ENCODE peak calls at places on chromosomes 1 and 21, in ten cellular contexts. U is transverse colon; I is HAP-1; O is fibroblast of lung; B is CD4-positive, alpha-beta memory T cell; N is endothelial cell of umbilical vein; E is ovary; Q is body of pancreas; H is adrenal gland; F is heart right ventricle. V is an unnamed sample.

GRCh38 chr21:30577766-30578165 is 12.4 kb downstream of the KRTAP22-2 start:
- DNase-seq in I (no peak), O (no peak), F (no peak), B (no peak), U (no peak), E (no peak), H (no peak), Q (no peak), N (no peak), V (no peak)

GRCh38 chr1:237012361-237012760 is 8.1 kb upstream of the MT1HL1 start:
- DNase-seq in Q (no peak), F (no peak), N (no peak), E (no peak), B (no peak), U (no peak), H (no peak), I (no peak), O (no peak), V (no peak)

GRCh38 chr1:160410412-160411005 is 10.1 kb downstream of the VANGL2 start:
- DNase-seq in E (no peak), N (no peak), F (no peak), H (no peak), Q (no peak), I (peak; percentile 51), B (no peak), O (peak; percentile 69), U (no peak), V (no peak)

GRCh38 chr1:196477262-196477661 is 131.0 kb downstream of the KCNT2 start:
- DNase-seq in E (no peak), Q (no peak), B (no peak), U (no peak), O (no peak), I (no peak), N (no peak), H (no peak), F (no peak), V (no peak)

GRCh38 chr1:31783846-31784245 is 19.7 kb upstream of the ADGRB2 start:
- DNase-seq in B (no peak), N (no peak), O (no peak), E (no peak), I (no peak), H (no peak), U (no peak), Q (no peak), F (no peak), V (no peak)

GRCh38 chr1:90959352-90960206 is 62.3 kb downstream of the ZNF644 start:
- DNase-seq in B (no peak), H (no peak), N (no peak), I (no peak), U (no peak), F (no peak), Q (no peak), E (no peak), O (peak; percentile 57), V (no peak)

GRCh38 chr1:231575472-231575871 is 47.0 kb downstream of the TSNAX start:
- DNase-seq in Q (no peak), E (no peak), N (no peak), B (no peak), O (no peak), H (no peak), I (no peak), U (no peak), F (no peak), V (no peak)

GRCh38 chr1:59383963-59384362 is 87.1 kb downstream of the FGGY start:
- DNase-seq in H (no peak), I (no peak), N (no peak), Q (no peak), F (no peak), O (no peak), B (no peak), E (no peak), U (no peak), V (no peak)

GRCh38 chr1:67324068-67324467 is 16.4 kb downstream of the IL12RB2 start:
- DNase-seq in F (no peak), N (no peak), Q (no peak), E (no peak), O (no peak), H (no peak), B (no peak), U (no peak), I (no peak), V (no peak)

GRCh38 chr1:67322442-67322841 is 14.8 kb downstream of the IL12RB2 start:
- DNase-seq in Q (no peak), N (no peak), O (no peak), E (no peak), H (no peak), F (no peak), B (no peak), I (no peak), U (no peak), V (no peak)

GRCh38 chr1:67327864-67328263 is 20.2 kb downstream of the IL12RB2 start:
- DNase-seq in N (no peak), I (no peak), B (no peak), E (no peak), H (no peak), U (no peak), F (no peak), O (no peak), Q (no peak), V (no peak)

GRCh38 chr1:67317803-67318202 is 10.1 kb downstream of the IL12RB2 start:
- DNase-seq in N (no peak), I (no peak), B (no peak), F (no peak), E (no peak), Q (no peak), O (no peak), U (no peak), H (no peak), V (no peak)

DNA sequence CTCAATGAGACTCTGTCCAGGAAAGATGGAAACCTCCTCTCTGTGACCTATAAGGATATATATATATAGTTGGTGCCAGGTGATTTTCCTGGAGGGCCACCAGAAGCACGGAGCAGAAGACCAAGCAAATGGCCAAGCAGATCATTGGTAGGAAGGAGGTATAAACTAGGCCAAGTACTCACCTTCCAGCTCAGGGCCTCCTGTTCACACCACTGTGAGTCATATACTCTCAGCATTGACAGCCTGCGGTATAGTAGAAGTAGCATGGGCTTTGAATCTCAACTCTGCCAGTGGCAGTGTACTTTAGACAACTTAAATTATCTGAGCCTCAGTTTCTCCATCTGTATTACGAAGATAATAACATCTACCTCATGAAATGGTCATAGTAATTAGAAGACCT is 15.4 kb downstream of the IL12RB2 start:
- DNase-seq in N (no peak), U (no peak), H (no peak), B (no peak), I (no peak), F (no peak), Q (no peak), E (no peak), O (no peak), V (no peak)
- H3K4me1 ChIP-seq in N (no peaks in the 10 kb centered on the region), U (no peaks in the 10 kb centered on the region), H (no peaks in the 10 kb centered on the region), B (no peaks in the 10 kb centered on the region), I (no peaks in the 10 kb centered on the region), F (no peaks in the 10 kb centered on the region), Q (no peaks in the 10 kb centered on the region), E (no peaks in the 10 kb centered on the region), O (no peaks in the 10 kb centered on the region), V (no peaks in the 10 kb centered on the region)

GRCh38 chr1:18363436-18363835 is 117.3 kb upstream of the KLHDC7A start:
- DNase-seq in O (no peak), Q (no peak), F (no peak), B (no peak), E (no peak), N (no peak), H (no peak), I (no peak), U (no peak), V (no peak)
- H3K4me1 ChIP-seq in O (no peaks in the 10 kb centered on the region), Q (no peaks in the 10 kb centered on the region), F (no peaks in the 10 kb centered on the region), B (no peaks in the 10 kb centered on the region), E (no peaks in the 10 kb centered on the region), N (no peaks in the 10 kb centered on the region), H (no peaks in the 10 kb centered on the region), I (no peaks in the 10 kb centered on the region), U (no peaks in the 10 kb centered on the region), V (no peaks in the 10 kb centered on the region)

DNA sequence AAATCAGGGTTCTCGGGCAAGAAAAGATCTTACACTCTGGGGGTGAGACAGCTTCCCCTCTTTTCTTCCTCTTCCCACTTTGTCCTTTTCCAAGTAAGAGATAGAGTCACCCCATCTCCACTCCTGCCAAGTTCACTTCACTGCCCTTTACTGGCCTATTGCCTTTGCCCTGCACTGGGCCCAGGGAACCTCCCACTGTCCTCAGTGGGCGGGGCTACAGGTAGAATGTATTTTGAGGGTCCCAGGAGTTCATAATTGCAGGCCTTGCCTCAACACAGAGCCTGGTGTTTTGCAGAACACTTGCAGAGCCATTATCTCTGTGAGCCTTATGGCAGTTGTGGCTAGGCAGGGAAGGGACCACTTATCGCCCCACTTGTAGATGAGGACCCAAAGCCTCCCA is 3.3 kb downstream of the AMPD2 start:
- DNase-seq in H (no peak), B (no peak), E (no peak), U (no peak), Q (no peak), I (no peak), O (no peak), N (no peak), F (no peak), V (no peak)
- H3K4me1 ChIP-seq in H (peaks cover 50% of the 10 kb centered on the region), B (peaks cover 53% of the 10 kb centered on the region), E (peaks cover 8% of the 10 kb centered on the region), U (peaks cover 9% of the 10 kb centered on the region), Q (peaks cover 46% of the 10 kb centered on the region), I (peaks cover 10% of the 10 kb centered on the region), O (peaks cover 17% of the 10 kb centered on the region), N (peaks cover 28% of the 10 kb centered on the region), F (peaks cover 19% of the 10 kb centered on the region), V (peaks cover 38% of the 10 kb centered on the region)

GRCh38 chr1:83060216-83060615 is 938.7 kb downstream of the TTLL7 start:
- DNase-seq in E (no peak), O (no peak), H (no peak), F (no peak), B (no peak), U (no peak), Q (no peak), I (no peak), N (no peak), V (no peak)

GRCh38 chr1:83064589-83065242 is 934.2 kb downstream of the TTLL7 start:
- DNase-seq in Q (no peak), F (no peak), I (no peak), B (no peak), N (no peak), H (no peak), O (peak; percentile 2), E (no peak), U (no peak), V (no peak)

GRCh38 chr1:83067954-83068353 is 931.0 kb downstream of the TTLL7 start:
- DNase-seq in F (no peak), E (no peak), N (no peak), Q (no peak), U (no peak), O (no peak), H (no peak), I (no peak), B (no peak), V (no peak)

DNA sequence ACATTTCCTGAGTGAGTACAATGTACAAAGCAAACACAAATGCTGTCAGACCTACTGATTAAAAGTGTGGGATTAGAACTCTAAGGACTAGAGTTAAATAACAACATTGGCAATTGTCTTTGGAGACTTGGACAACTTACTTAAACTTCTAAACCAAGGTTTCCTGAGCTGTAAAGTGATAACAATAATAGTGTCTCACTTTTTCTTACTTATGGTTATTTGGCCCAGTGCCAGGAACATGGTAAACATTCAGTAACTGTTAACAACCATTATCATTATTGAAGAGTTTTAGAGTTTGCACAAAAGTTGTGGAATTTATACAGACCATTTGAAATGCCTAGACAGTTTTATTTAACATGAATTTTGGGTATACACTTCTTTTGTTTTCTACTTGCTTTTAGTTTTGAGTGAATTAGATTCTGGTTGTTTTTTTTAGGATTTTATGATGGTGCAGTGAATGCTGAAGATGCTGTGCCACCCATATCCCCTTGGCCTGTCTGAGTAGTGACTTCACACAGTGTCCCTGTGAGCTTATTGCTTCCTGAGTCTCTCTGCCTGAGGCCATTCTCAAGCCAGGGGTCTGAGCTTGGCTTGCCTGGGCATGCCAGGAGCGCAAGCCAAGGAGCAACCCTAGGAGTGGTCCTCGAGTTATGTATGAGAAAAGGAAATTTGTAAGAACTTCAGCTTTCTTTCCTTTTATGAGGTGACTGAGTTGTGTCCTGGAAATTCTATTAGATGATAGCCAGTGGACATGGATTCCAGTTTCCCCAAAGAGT is 932.8 kb downstream of the TTLL7 start:
- DNase-seq in B (no peak), N (peak; percentile 35), F (no peak), I (no peak), Q (no peak), U (no peak), H (no peak), E (no peak), O (no peak), V (no peak)
- H3K4me1 ChIP-seq in B (peaks cover 10% of the 10 kb centered on the region), N (peaks cover 4% of the 10 kb centered on the region), F (peaks cover 6% of the 10 kb centered on the region), I (peaks cover 3% of the 10 kb centered on the region), Q (no peaks in the 10 kb centered on the region), U (no peaks in the 10 kb centered on the region), H (peaks cover 5% of the 10 kb centered on the region), E (no peaks in the 10 kb centered on the region), O (no peaks in the 10 kb centered on the region), V (no peaks in the 10 kb centered on the region)

V was measured in testis.